ENCODE peak calls at places on chromosomes 2 and 18, in ten cellular contexts. Y, W, C, F, L, T, V, O, B and J are unnamed samples.

GRCh38 chr2:2575870-2576386 is 244.9 kb upstream of the MYT1L start:
- DNase-seq in W (no peak), L (no peak), C (no peak), O (peak; percentile 47), Y (no peak), T (no peak), F (no peak), V (no peak), B (no peak), J (no peak)

GRCh38 chr2:221529943-221530652 is 42.0 kb downstream of the EPHA4 start:
- DNase-seq in W (peak; percentile 24), O (no peak), L (no peak), Y (no peak), V (no peak), C (no peak), F (peak; percentile 64), T (no peak), B (no peak), J (no peak)

GRCh38 chr2:7732497-7732896 is 815.3 kb downstream of the RNF144A start:
- DNase-seq in F (peak; percentile 81), T (no peak), L (no peak), W (no peak), Y (no peak), B (no peak), C (no peak), V (no peak), O (no peak), J (no peak)

GRCh38 chr2:63853527-63854310 is 12.0 kb downstream of the UGP2 start:
- DNase-seq in W (no peak), V (no peak), F (no peak), T (no peak), B (no peak), Y (no peak), C (no peak), O (no peak), L (no peak), J (peak; percentile 38)

GRCh38 chr18:46293699-46294300 is 189.6 kb downstream of the HAUS1 start:
- DNase-seq in Y (no peak), V (no peak), T (no peak), C (no peak), O (no peak), W (no peak), L (no peak), B (no peak), F (no peak), J (no peak)

GRCh38 chr2:136185991-136186771 is 68.2 kb upstream of the CXCR4 start:
- DNase-seq in B (no peak), W (no peak), F (peak; percentile 39), L (no peak), T (no peak), C (no peak), Y (no peak), O (no peak), V (no peak), J (no peak)

GRCh38 chr2:15506231-15506819 is 54.8 kb downstream of the NBAS start:
- DNase-seq in F (no peak), L (no peak), Y (no peak), B (no peak), O (no peak), V (no peak), W (no peak), C (no peak), T (no peak), J (no peak)

GRCh38 chr2:211455225-211455841 is 898.9 kb downstream of the CPS1 start:
- DNase-seq in W (peak; percentile 44), Y (peak; percentile 11), B (peak; percentile 32), V (no peak), L (no peak), T (peak; percentile 39), C (no peak), O (no peak), F (no peak), J (no peak)

GRCh38 chr2:147641644-147642043 is 203.2 kb upstream of the ACVR2A start:
- DNase-seq in F (no peak), C (no peak), T (no peak), W (no peak), B (no peak), Y (no peak), O (no peak), V (no peak), L (no peak), J (no peak)

GRCh38 chr2:45732436-45732835 is 81.0 kb downstream of the PRKCE start:
- DNase-seq in V (no peak), Y (no peak), L (no peak), B (no peak), O (no peak), C (no peak), F (no peak), T (no peak), W (no peak), J (no peak)

GRCh38 chr2:45732946-45733345 is 81.5 kb downstream of the PRKCE start:
- DNase-seq in L (no peak), O (no peak), T (no peak), V (no peak), C (no peak), W (no peak), B (no peak), F (no peak), Y (no peak), J (no peak)

GRCh38 chr2:45724329-45724728 is 72.9 kb downstream of the PRKCE start:
- DNase-seq in W (no peak), V (no peak), L (no peak), T (no peak), F (no peak), O (no peak), B (no peak), Y (no peak), C (no peak), J (no peak)

GRCh38 chr2:45731146-45731545 is 79.7 kb downstream of the PRKCE start:
- DNase-seq in Y (no peak), B (no peak), V (no peak), W (no peak), L (no peak), T (no peak), F (no peak), O (no peak), C (no peak), J (no peak)

GRCh38 chr2:45728458-45728942 is 77.0 kb downstream of the PRKCE start:
- DNase-seq in L (no peak), O (no peak), F (no peak), W (no peak), B (no peak), Y (no peak), C (no peak), V (no peak), T (no peak), J (no peak)
- TF ChIP-seq POLR2A in L (no peak), O (no peak), F (no peak), W (no peak), B (no peak), Y (no peak), C (no peak), V (no peak), T (no peak), J (no peak)

GRCh38 chr2:227474406-227474805 is 2.5 kb downstream of the AGFG1 start:
- DNase-seq in B (no peak), V (no peak), T (no peak), C (no peak), W (no peak), Y (no peak), O (no peak), L (no peak), F (no peak), J (no peak)

GRCh38 chr2:227473019-227473461 is 1.1 kb downstream of the AGFG1 start:
- DNase-seq in V (no peak), B (no peak), W (peak; percentile 72), O (no peak), C (no peak), F (no peak), Y (no peak), L (no peak), T (no peak), J (no peak)

GRCh38 chr2:227472265-227473018 is 486 bp downstream of the AGFG1 start:
- DNase-seq in F (no peak), Y (peak; percentile 46), T (no peak), B (peak; percentile 29), C (no peak), L (peak; percentile 52), W (no peak), O (peak; percentile 91), V (peak; percentile 68), J (peak; percentile 19)

GRCh38 chr2:227466887-227467285 is 5.1 kb upstream of the AGFG1 start:
- DNase-seq in L (no peak), W (no peak), C (no peak), V (no peak), F (no peak), T (no peak), O (no peak), B (no peak), Y (no peak), J (no peak)

DNA sequence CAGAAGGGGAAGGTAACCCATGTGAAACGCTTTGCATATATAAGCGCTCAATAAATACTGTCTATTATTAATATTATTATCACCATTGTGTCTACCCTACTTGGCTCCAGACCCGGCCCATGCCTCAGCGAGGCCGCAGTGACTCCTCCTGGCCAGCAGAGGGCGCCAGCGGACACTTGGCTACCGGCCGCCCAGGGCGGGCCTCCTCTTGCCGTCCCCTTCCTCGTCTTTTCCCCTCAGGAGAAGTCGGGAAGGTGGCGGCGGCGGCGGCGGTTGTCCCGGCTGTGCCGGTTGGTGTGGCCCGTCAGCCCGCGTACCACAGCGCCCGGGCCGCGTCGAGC is at the start of gene AGFG1:
- DNase-seq in L (peak; percentile 90), Y (peak; percentile 88), B (peak; percentile 82), O (peak; percentile 98), V (peak; percentile 95), T (peak; percentile 50), W (peak; percentile 88), F (peak; percentile 93), C (peak; percentile 85), J (peak; percentile 72)
- TF ChIP-seq CTCF in L (peak; percentile 99), Y (peak; percentile 96), B (peak; percentile 98), O (peak; percentile 97), V (peak; percentile 96), T (peak; percentile 90), W (peak; percentile 90), F (peak; percentile 98), C (peak; percentile 91), J (peak; percentile 99)

DNA sequence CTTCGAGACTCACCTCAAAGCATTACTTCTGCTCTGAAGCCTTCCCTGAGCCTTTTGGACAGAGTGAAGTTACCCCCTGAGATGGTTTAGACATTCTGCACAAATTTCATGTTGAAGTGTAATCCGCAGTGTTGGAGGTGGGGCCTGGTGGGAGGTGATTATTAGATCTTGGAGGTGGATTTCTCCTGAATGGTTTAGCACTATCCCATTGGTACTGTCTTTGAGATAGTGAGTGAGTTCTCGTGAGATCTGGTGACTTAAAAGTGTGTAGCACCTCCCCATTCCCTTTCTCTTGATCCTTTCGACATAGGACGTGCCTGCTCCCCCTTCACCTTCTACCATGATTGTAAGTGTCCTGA is 8.8 kb downstream of the ENOSF1 start:
- DNase-seq in T (no peak), V (no peak), Y (no peak), C (no peak), O (no peak), F (no peak), W (peak; percentile 62), B (no peak), L (no peak), J (no peak)
- TF ChIP-seq POLR2A in T (no peak), V (no peak), Y (no peak), C (no peak), O (no peak), F (no peak), W (no peak), B (no peak), L (no peak), J (no peak)

GRCh38 chr2:45729753-45730512 is 78.5 kb downstream of the PRKCE start:
- DNase-seq in O (no peak), C (no peak), V (no peak), T (peak; percentile 13), L (no peak), F (no peak), W (peak; percentile 53), Y (no peak), B (peak; percentile 36), J (no peak)
- TF ChIP-seq CTCF in O (peak; percentile 48), C (no peak), V (no peak), T (peak; percentile 51), L (no peak), F (no peak), W (no peak), Y (peak; percentile 38), B (peak; percentile 37), J (no peak)